ENCODE peak calls at places on chromosomes 11 and 22, in ten cellular contexts. N is adipocyte; I is astrocyte; L is right lobe of liver; M is esophagus squamous epithelium; P is iPS DF 6.9; J is neural progenitor cell; B is tibial nerve; D is CD8-positive, alpha-beta memory T cell; R is fibroblast of lung. S is an unnamed sample.

GRCh38 chr11:65434667-65435179 is 12.1 kb downstream of the NEAT1 start:
- DNase-seq in N (peak; percentile 14), I (no peak), L (no peak), M (no peak), P (no peak), J (no peak), B (no peak), D (no peak), R (no peak), S (no peak)

GRCh38 chr11:111676878-111677585 is 74.8 kb downstream of the SIK2 start:
- DNase-seq in N (peak; percentile 55), I (peak; percentile 47), L (no peak), M (no peak), P (no peak), J (no peak), B (no peak), D (no peak), R (peak; percentile 67), S (no peak)

GRCh38 chr22:17131686-17132085 is 10.5 kb upstream of the TMEM121B start:
- DNase-seq in N (no peak), I (no peak), L (no peak), M (no peak), P (no peak), J (peak; percentile 65), B (no peak), D (no peak), R (no peak), S (no peak)

GRCh38 chr22:49046546-49047305 is 780.9 kb downstream of the BRD1 start:
- DNase-seq in N (no peak), I (no peak), L (no peak), M (no peak), P (no peak), J (peak; percentile 86), B (no peak), D (no peak), R (no peak), S (no peak)

GRCh38 chr11:26557666-26558065 is 14.4 kb downstream of the MUC15 start:
- DNase-seq in N (no peak), I (no peak), L (no peak), M (no peak), P (no peak), J (no peak), B (no peak), D (no peak), R (no peak), S (no peak)

GRCh38 chr11:83220279-83220678 is 26.8 kb downstream of the ANKRD42 start:
- DNase-seq in N (no peak), I (peak; percentile 16), L (no peak), M (no peak), P (no peak), J (peak; percentile 9), B (no peak), D (no peak), R (peak; percentile 39), S (no peak)

GRCh38 chr22:31639640-31640039 is 22.4 kb downstream of the PISD start:
- DNase-seq in N (no peak), I (no peak), L (no peak), M (no peak), P (no peak), J (no peak), B (no peak), D (no peak), R (no peak), S (no peak)

GRCh38 chr11:79212711-79213110 is 228.1 kb downstream of the TENM4 start:
- DNase-seq in N (no peak), I (no peak), L (no peak), M (no peak), P (no peak), J (peak; percentile 15), B (no peak), D (no peak), R (no peak), S (no peak)

GRCh38 chr22:46054091-46054877 is 77.3 kb upstream of the WNT7B start:
- DNase-seq in N (peak; percentile 87), I (peak; percentile 80), L (peak; percentile 75), M (no peak), P (no peak), J (no peak), B (no peak), D (no peak), R (peak; percentile 87), S (peak; percentile 83)

GRCh38 chr22:26436903-26437515 is 7.9 kb downstream of the ASPHD2 start:
- DNase-seq in N (no peak), I (no peak), L (no peak), M (no peak), P (no peak), J (no peak), B (no peak), D (no peak), R (no peak), S (peak; percentile 42)

GRCh38 chr11:115459563-115459962 is 44.7 kb downstream of the CADM1 start:
- DNase-seq in N (no peak), I (peak; percentile 93), L (no peak), M (no peak), P (no peak), J (no peak), B (no peak), D (no peak), R (peak; percentile 93), S (no peak)

GRCh38 chr11:128346808-128347207 is 240.6 kb downstream of the ETS1 start:
- DNase-seq in N (no peak), I (peak; percentile 88), L (no peak), M (no peak), P (no peak), J (no peak), B (no peak), D (no peak), R (peak; percentile 90), S (no peak)

DNA sequence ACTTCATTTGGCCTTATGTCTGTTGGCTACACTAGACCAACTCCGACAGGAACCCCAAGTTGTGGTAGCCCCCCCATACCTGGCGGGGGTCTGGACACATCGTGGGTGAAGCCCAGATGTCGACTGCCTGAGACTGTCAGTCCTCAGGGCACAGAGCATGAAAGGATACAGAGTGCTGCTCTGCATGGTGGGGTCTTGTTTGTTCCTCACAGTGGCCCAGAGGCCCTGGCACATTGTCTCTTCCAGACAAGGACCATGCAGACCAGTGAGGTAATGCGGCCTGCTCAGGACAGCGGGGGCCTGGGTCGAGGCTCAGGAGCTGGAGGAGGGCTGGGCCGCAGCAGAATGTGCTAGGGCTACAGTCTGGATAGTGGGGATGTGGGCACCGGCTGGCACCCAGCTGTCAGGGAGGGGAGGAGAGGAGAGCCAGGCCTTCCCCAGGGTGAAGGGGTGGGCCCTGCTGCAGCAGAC is 14.6 kb downstream of the CAPN5 start:
- DNase-seq in N (no peak), I (no peak), L (no peak), M (no peak), P (no peak), J (no peak), B (no peak), D (no peak), R (no peak), S (peak; percentile 0)
- H3K4me1 ChIP-seq in N (peaks cover 28% of the 10 kb centered on the region), I (peaks cover 13% of the 10 kb centered on the region), L (peaks cover 28% of the 10 kb centered on the region), M (peaks cover 14% of the 10 kb centered on the region), P (no peaks in the 10 kb centered on the region), J (no peaks in the 10 kb centered on the region), B (no peaks in the 10 kb centered on the region), D (peaks cover 19% of the 10 kb centered on the region), R (peaks cover 12% of the 10 kb centered on the region), S (peaks cover 8% of the 10 kb centered on the region)

DNA sequence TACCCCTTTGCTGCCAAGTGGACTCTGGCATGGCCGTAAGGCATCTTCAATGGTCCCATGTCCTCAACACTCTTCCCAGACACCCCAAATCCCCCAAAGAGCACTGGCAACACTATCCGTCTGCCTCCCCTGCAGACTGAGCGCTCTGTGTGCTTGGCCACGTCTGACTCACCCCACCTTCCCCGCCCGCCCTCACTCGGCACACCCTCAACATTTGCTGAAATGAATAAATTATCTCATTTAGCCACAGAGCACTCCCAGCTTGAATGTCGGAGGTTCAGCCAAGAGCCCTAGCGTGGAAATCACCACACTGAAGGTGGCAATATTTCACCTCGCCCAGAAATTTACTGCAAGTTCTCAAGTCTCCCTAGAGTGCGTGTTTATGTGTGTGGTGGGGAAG is 46.5 kb upstream of the TCF20 start:
- DNase-seq in N (no peak), I (peak; percentile 61), L (no peak), M (no peak), P (no peak), J (no peak), B (peak; percentile 17), D (peak; percentile 57), R (peak; percentile 71), S (no peak)
- H3K4me1 ChIP-seq in N (peaks cover 7% of the 10 kb centered on the region), I (peaks cover 16% of the 10 kb centered on the region), L (peaks cover 14% of the 10 kb centered on the region), M (peaks cover 34% of the 10 kb centered on the region), P (peaks cover 12% of the 10 kb centered on the region), J (peaks cover 51% of the 10 kb centered on the region), B (no peaks in the 10 kb centered on the region), D (peaks cover 43% of the 10 kb centered on the region), R (no peaks in the 10 kb centered on the region), S (peaks cover 8% of the 10 kb centered on the region)

GRCh38 chr22:30315962-30316576 is 10.7 kb downstream of the TBC1D10A start:
- DNase-seq in N (no peak), I (no peak), L (no peak), M (no peak), P (no peak), J (no peak), B (no peak), D (no peak), R (no peak), S (no peak)

GRCh38 chr22:30318773-30319419 is 7.8 kb downstream of the TBC1D10A start:
- DNase-seq in N (no peak), I (peak; percentile 27), L (no peak), M (no peak), P (no peak), J (peak; percentile 21), B (no peak), D (no peak), R (peak; percentile 32), S (no peak)

GRCh38 chr22:30317778-30318177 is 9.0 kb downstream of the TBC1D10A start:
- DNase-seq in N (no peak), I (no peak), L (no peak), M (no peak), P (no peak), J (no peak), B (no peak), D (no peak), R (no peak), S (no peak)

GRCh38 chr22:30321461-30321860 is 5.3 kb downstream of the TBC1D10A start:
- DNase-seq in N (no peak), I (no peak), L (no peak), M (no peak), P (no peak), J (no peak), B (no peak), D (no peak), R (no peak), S (no peak)

GRCh38 chr22:30320021-30320556 is 6.7 kb downstream of the TBC1D10A start:
- DNase-seq in N (no peak), I (no peak), L (peak; percentile 65), M (no peak), P (no peak), J (no peak), B (no peak), D (no peak), R (no peak), S (no peak)
- H3K4me1 ChIP-seq in N (peaks cover 54% of the 10 kb centered on the region), I (peaks cover 19% of the 10 kb centered on the region), L (peaks cover 49% of the 10 kb centered on the region), M (peaks cover 94% of the 10 kb centered on the region), P (no peaks in the 10 kb centered on the region), J (no peaks in the 10 kb centered on the region), B (no peaks in the 10 kb centered on the region), D (peaks cover 100% of the 10 kb centered on the region), R (peaks cover 13% of the 10 kb centered on the region), S (no peaks in the 10 kb centered on the region)

DNA sequence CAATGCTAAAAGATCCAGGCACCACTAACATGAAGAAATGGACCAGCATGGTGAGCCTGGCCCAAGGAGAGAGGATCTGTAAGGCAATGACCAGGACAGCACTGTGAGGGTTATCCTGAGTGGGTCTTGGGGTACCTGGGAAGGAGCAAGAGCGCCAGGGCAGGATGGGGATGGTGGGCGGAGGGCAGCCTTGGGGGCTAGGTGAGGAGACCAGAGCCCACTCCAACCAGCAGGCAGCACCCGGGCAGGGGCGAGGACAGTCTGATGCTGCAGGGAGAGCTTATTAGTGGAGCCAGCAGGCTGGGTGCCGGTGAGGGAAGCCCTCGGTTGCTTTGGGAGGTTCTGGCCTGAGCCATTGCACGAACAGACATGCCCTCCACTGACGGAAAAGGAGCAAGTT is 10.7 kb upstream of the NAP1L4 start:
- DNase-seq in N (no peak), I (no peak), L (no peak), M (no peak), P (no peak), J (no peak), B (no peak), D (no peak), R (no peak), S (no peak)
- H3K4me1 ChIP-seq in N (peaks cover 7% of the 10 kb centered on the region), I (peaks cover 13% of the 10 kb centered on the region), L (peaks cover 21% of the 10 kb centered on the region), M (peaks cover 47% of the 10 kb centered on the region), P (no peaks in the 10 kb centered on the region), J (peaks cover 12% of the 10 kb centered on the region), B (no peaks in the 10 kb centered on the region), D (no peaks in the 10 kb centered on the region), R (peaks cover 5% of the 10 kb centered on the region), S (peaks cover under 1% of the 10 kb centered on the region)

S was measured in pancreas.